ENCODE peak calls at places on chromosome 6, in seven cellular contexts. F is pancreas; G is activated T-helper 1 cell treated with anti-CD3 and anti-CD28 coated beads, Interleukin-12 subunit alpha, Interleukin-12 subunit beta, Interleukin-2, Interleukin-4 antibody, amounts not matched to agents 30 ng/mL and 10 ng/mL and 1 ng/mL, durations not matched to agents 14 hours and 24 hours and 36 hours; X is activated CD4-positive, alpha-beta memory T cell treated with anti-CD3 and anti-CD28 coated beads, Interleukin-2, amount 10 ng/mL, durations not matched to agents 7 days and 5 days; L is brain microvascular endothelial cell; D is lower lobe of right lung; A is stimulated activated CD4-positive, alpha-beta T cell treated with anti-CD3 and anti-CD28 coated beads, Interleukin-12 subunit alpha, Interleukin-12 subunit beta, amount 100 ng/mL, for 4 hours. N is an unnamed sample.

GRCh38 chr6:148693882-148694484 is 52.8 kb upstream of the UST start:
- DNase-seq in F (no peak), A (no peak), L (no peak), D (no peak), G (no peak), X (no peak), N (peak; percentile 46)

GRCh38 chr6:108074057-108074358 is 533 bp downstream of the OSTM1 start:
- DNase-seq in F (no peak), G (no peak), D (no peak), A (no peak), X (no peak), L (no peak), N (no peak)

GRCh38 chr6:99522531-99522930 is 7.3 kb upstream of the USP45 start:
- DNase-seq in X (no peak), L (peak; percentile 49), D (no peak), A (no peak), F (no peak), G (no peak), N (no peak)

GRCh38 chr6:42984924-42985475 is 630 bp downstream of the PPP2R5D start:
- DNase-seq in X (peak; percentile 30), L (no peak), G (no peak), D (no peak), F (no peak), A (no peak), N (peak; percentile 11)

GRCh38 chr6:84329077-84329476 is 101.6 kb upstream of the CEP162 start:
- DNase-seq in X (no peak), F (no peak), D (no peak), G (no peak), L (no peak), A (no peak), N (no peak)

GRCh38 chr6:24600903-24601302 is 45.1 kb downstream of the KIAA0319 start:
- DNase-seq in G (no peak), L (no peak), D (no peak), A (no peak), X (no peak), F (no peak), N (no peak)

GRCh38 chr6:90500458-90500857 is 86.4 kb downstream of the MAP3K7 start:
- DNase-seq in D (no peak), F (no peak), L (no peak), G (no peak), A (no peak), X (no peak), N (no peak)

GRCh38 chr6:54775586-54775985 is 71.0 kb upstream of the FAM83B start:
- DNase-seq in G (no peak), X (no peak), D (no peak), L (peak; percentile 18), F (no peak), A (no peak), N (no peak)

GRCh38 chr6:138590796-138591709 is 91.8 kb upstream of the NHSL1 start:
- DNase-seq in X (peak; percentile 49), F (peak; percentile 49), D (no peak), A (peak; percentile 26), L (peak; percentile 72), G (peak; percentile 27), N (peak; percentile 33)

GRCh38 chr6:7809346-7809745 is 83.4 kb downstream of the BMP6 start:
- DNase-seq in G (no peak), L (no peak), D (no peak), F (no peak), A (no peak), X (no peak), N (no peak)

GRCh38 chr6:38933426-38933825 is 115.2 kb upstream of the GLP1R start:
- DNase-seq in A (no peak), F (no peak), D (no peak), L (peak; percentile 42), X (no peak), G (no peak), N (no peak)

GRCh38 chr6:53888931-53889330 is 94.1 kb downstream of the LRRC1 start:
- DNase-seq in L (no peak), D (no peak), G (no peak), X (no peak), F (no peak), A (no peak), N (no peak)

GRCh38 chr6:110139052-110139451 is 40.4 kb downstream of the WASF1 start:
- DNase-seq in G (no peak), F (no peak), A (no peak), X (no peak), D (no peak), L (no peak), N (no peak)

GRCh38 chr6:169171010-169171409 is 82.6 kb downstream of the THBS2 start:
- DNase-seq in L (no peak), X (no peak), G (no peak), F (no peak), D (no peak), A (no peak), N (no peak)

GRCh38 chr6:65787787-65788186 is 80.8 kb upstream of the EYS start:
- DNase-seq in F (no peak), A (no peak), G (no peak), X (no peak), L (no peak), D (no peak), N (no peak)

GRCh38 chr6:151962246-151962846 is 154.9 kb downstream of the ESR1 start:
- DNase-seq in F (no peak), X (no peak), A (no peak), G (peak; percentile 25), L (peak; percentile 57), D (no peak), N (no peak)

GRCh38 chr6:170208171-170208601 is 82.7 kb downstream of the DLL1 start:
- DNase-seq in G (no peak), X (no peak), F (no peak), D (no peak), A (no peak), L (no peak), N (no peak)

GRCh38 chr6:106927531-106928398 is 46.8 kb downstream of the CD24 start:
- DNase-seq in F (peak; percentile 58), G (no peak), X (peak; percentile 34), A (peak; percentile 16), L (peak; percentile 43), D (no peak), N (peak; percentile 5)

GRCh38 chr6:35483490-35483889 is 13.4 kb downstream of the TEAD3 start:
- DNase-seq in G (no peak), X (no peak), L (no peak), D (no peak), A (no peak), F (no peak), N (no peak)

GRCh38 chr6:132205946-132206345 is 195.3 kb downstream of the MOXD1 start:
- DNase-seq in X (no peak), D (no peak), F (no peak), A (no peak), L (no peak), G (no peak), N (no peak)

GRCh38 chr6:149899926-149900619 is 2.2 kb upstream of the RAET1E start:
- DNase-seq in A (no peak), G (no peak), L (no peak), F (no peak), D (no peak), X (no peak), N (no peak)

GRCh38 chr6:73078908-73079610 is 146.2 kb downstream of the KHDC1L start:
- DNase-seq in A (no peak), D (no peak), G (no peak), X (no peak), L (no peak), F (no peak), N (no peak)

GRCh38 chr6:53813096-53813495 is 18.3 kb downstream of the LRRC1 start:
- DNase-seq in G (no peak), L (no peak), X (no peak), D (no peak), F (no peak), A (no peak), N (no peak)

GRCh38 chr6:7261030-7261841 is 51.8 kb downstream of the SSR1 start:
- DNase-seq in L (peak; percentile 78), G (peak; percentile 20), F (peak; percentile 87), D (peak; percentile 92), X (peak; percentile 30), A (peak; percentile 46), N (peak; percentile 48)

GRCh38 chr6:52389626-52390360 is 27.8 kb downstream of the PAQR8 start:
- DNase-seq in G (peak; percentile 45), A (no peak), X (peak; percentile 61), D (peak; percentile 59), L (peak; percentile 19), F (peak; percentile 72), N (no peak)

GRCh38 chr6:164106345-164106769 is 691.8 kb downstream of the QKI start:
- DNase-seq in A (no peak), X (no peak), F (no peak), G (no peak), L (no peak), D (no peak), N (no peak)

GRCh38 chr6:161284653-161285052 is 10.8 kb upstream of the AGPAT4 start:
- DNase-seq in F (no peak), G (no peak), D (no peak), L (no peak), A (no peak), X (no peak), N (no peak)